ENCODE peak calls at places on chromosomes 3 and 15, in ten cellular contexts. W is upper lobe of left lung, R is stomach, H is ovary, K is Peyer's patch, Z is body of pancreas, S is A549, O is heart left ventricle, E is testis, Q is IMR-90. I is an unnamed sample.
A peak's percentile ranks its signal among the peaks of the same experiment; 100 is the strongest.

GRCh38 chr15:89112341-89112971 is 24.2 kb downstream of the ABHD2 start:
- DNase-seq in W (no peak), R (peak; percentile 67), H (no peak), K (no peak), Z (peak; percentile 82), S (peak; percentile 71), O (peak; percentile 70), E (no peak), Q (peak; percentile 49), I (no peak)

GRCh38 chr3:151468284-151468917 is 7.5 kb upstream of the IGSF10 start:
- DNase-seq in W (no peak), R (peak; percentile 48), H (no peak), K (no peak), Z (peak; percentile 60), S (peak; percentile 74), O (no peak), E (peak; percentile 65), Q (peak; percentile 62), I (peak; percentile 24)

GRCh38 chr3:48919215-48920138 is 835 bp downstream of the ARIH2 start:
- DNase-seq in W (no peak), R (peak; percentile 28), H (no peak), K (peak; percentile 35), Z (peak; percentile 48), S (peak; percentile 56), O (peak; percentile 41), E (peak; percentile 44), Q (peak; percentile 50), I (no peak)

GRCh38 chr3:59593380-59593779 is 543.6 kb upstream of the CFAP20DC start:
- DNase-seq in W (no peak), R (no peak), H (no peak), K (no peak), Z (no peak), S (no peak), O (no peak), E (no peak), Q (no peak), I (no peak)

GRCh38 chr3:88076712-88077111 is 17.7 kb downstream of the ZNF654 start:
- DNase-seq in W (no peak), R (no peak), H (no peak), K (no peak), Z (no peak), S (no peak), O (no peak), E (no peak), Q (no peak), I (no peak)

GRCh38 chr3:188780188-188781147 is 391.3 kb upstream of the TPRG1 start:
- DNase-seq in W (no peak), R (no peak), H (no peak), K (no peak), Z (no peak), S (no peak), O (peak; percentile 34), E (peak; percentile 21), Q (no peak), I (peak; percentile 31)

GRCh38 chr3:73175698-73176097 is 114.2 kb downstream of the EBLN2 start:
- DNase-seq in W (no peak), R (no peak), H (no peak), K (no peak), Z (no peak), S (no peak), O (no peak), E (no peak), Q (no peak), I (no peak)

GRCh38 chr3:172530566-172530965 is 7.3 kb upstream of the TNFSF10 start:
- DNase-seq in W (no peak), R (no peak), H (no peak), K (no peak), Z (no peak), S (no peak), O (no peak), E (no peak), Q (peak; percentile 76), I (no peak)

DNA sequence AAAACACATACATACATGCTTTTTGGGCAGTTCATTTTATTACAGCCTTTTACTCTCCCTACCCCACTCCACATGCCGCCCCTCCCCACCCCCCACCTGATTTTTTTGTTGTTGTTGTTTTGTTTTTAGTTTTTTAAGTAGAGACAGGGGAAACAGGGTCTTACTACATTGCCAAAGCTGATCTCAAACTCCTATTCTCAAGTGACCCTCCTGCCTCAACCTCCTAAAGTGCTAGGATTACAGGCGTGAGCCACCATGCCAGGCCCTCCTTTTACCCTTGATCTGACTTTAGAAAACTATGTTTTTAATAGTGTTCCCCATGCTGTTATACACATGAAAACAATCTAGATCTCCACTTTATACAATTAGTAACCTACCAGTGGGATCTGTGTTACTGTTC is 14.8 kb downstream of the PDE12 start:
- DNase-seq in W (no peak), R (no peak), H (no peak), K (no peak), Z (no peak), S (no peak), O (no peak), E (no peak), Q (no peak), I (no peak)
- TF ChIP-seq CTCF in W (no peak), R (no peak), H (no peak), K (no peak), Z (no peak), S (no peak), O (no peak), E (no peak), Q (no peak), I (no peak)

DNA sequence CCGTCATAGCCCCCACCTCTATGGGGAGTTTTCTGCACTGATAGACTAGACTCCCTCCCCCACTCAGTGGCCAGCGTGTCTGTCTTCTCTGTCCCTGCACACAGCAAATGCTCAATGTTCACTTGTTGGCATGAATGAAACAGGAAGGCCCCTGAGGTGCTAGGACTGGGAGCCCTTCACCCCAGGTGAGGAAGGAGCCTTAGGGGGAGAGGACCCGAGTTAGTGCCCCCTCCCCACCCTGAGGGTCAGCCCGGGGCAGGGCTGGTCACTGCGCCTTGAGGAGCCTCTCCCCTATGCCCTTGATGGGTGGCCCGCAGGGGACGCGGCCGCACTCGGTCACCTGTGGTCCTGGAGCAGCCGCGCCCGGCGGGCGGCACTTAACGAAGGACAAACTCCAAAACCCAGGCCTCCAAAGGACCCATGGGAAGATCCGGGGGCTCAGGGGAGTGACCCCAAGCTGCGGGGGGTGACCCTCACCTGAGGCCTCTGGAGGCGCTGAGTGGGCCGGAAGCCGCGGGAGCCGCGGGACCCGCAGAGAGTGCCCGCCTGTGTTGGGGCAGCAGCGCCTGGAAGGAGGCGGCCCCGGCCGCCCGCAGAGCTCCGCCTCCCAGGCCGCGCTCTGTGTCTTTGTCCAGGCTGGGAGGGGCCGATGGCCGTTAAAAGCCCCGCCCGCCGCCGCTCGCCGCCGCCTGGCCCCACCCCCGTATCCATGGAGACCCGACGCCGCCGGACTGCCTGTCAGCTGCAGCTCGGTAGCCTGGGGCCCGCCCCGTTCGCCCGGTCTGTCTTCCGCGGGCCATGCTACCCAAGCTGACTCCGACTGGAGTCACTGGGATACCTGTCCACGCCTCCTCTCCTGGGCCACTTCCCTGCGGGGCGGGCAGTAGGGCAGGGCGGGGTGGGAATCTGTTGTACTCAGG is 15.4 kb upstream of the FANCD2 start:
- DNase-seq in W (peak; percentile 99), R (peak; percentile 99), H (peak; percentile 96), K (peak; percentile 92), Z (peak; percentile 99), S (peak; percentile 85), O (peak; percentile 97), E (peak; percentile 98), Q (peak; percentile 81), I (peak; percentile 98)
- H3K27ac ChIP-seq in W (peak overlapping the region; percentile 67), R (peak overlapping the region; percentile 78), H (no peak overlapping the region), K (peak overlapping the region; percentile 53), Z (peak overlapping the region; percentile 25), S (peak overlapping the region; percentile 84), O (peak overlapping the region; percentile 17), E (peak overlapping the region; percentile 34), Q (peak overlapping the region; percentile 25), I (peak overlapping the region; percentile 87)

GRCh38 chr15:41121951-41122350 is 5.9 kb upstream of the INO80 start:
- DNase-seq in W (no peak), R (no peak), H (no peak), K (no peak), Z (no peak), S (no peak), O (no peak), E (no peak), Q (no peak), I (no peak)

GRCh38 chr15:41115652-41116115 is 396 bp downstream of the INO80 start:
- DNase-seq in W (peak; percentile 95), R (peak; percentile 55), H (peak; percentile 48), K (peak; percentile 86), Z (peak; percentile 73), S (peak; percentile 71), O (peak; percentile 73), E (peak; percentile 81), Q (peak; percentile 48), I (peak; percentile 58)

GRCh38 chr15:41116872-41117242 is 777 bp upstream of the INO80 start:
- DNase-seq in W (no peak), R (no peak), H (no peak), K (no peak), Z (no peak), S (no peak), O (no peak), E (no peak), Q (no peak), I (no peak)

GRCh38 chr15:41115088-41115651 is 910 bp downstream of the INO80 start:
- DNase-seq in W (no peak), R (no peak), H (no peak), K (no peak), Z (no peak), S (peak; percentile 30), O (no peak), E (no peak), Q (peak; percentile 35), I (no peak)

DNA sequence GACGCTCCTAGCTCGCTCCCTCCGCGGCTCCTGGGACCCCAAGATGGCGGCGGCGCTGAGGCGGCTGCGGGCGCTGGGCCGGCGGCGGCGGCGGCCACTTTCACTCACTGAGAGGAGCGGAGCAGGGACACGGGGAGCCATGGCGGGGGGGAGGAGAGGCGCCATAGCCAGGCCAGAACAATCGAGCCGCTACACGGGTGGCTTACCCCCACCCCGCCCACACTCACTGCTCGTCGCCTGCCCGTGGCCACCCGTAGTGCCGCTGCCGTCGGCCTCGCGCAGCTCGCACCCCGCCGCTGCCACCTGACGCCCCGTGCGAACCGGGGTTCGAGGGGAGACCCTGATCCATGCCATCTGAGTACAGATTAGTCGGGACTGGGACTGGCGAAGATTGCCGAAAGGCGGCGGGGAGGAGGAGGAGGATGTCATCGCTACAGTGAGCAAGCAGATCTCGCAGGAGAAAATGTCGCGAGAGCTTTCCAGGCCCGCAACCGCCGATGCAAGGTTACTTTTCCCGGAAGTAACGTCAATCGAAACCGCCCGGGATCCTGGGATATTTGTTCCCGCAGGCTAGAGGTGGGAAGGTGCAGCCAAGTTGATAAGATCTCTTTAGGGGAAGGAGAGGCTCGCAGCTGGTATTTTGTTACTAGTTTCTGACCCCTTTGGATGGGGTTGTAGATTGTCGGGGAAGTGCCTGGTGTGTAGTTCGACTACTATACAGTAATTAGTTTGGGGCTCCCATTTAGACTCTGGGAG is at the start of gene INO80:
- DNase-seq in W (no peak), R (peak; percentile 98), H (peak; percentile 98), K (peak; percentile 96), Z (peak; percentile 99), S (peak; percentile 97), O (peak; percentile 99), E (peak; percentile 99), Q (peak; percentile 99), I (peak; percentile 99)
- TF ChIP-seq POLR2A in W (peak; percentile 57), R (peak; percentile 80), H (peak; percentile 56), K (peak; percentile 93), Z (peak; percentile 77), S (peak; percentile 26), O (no peak), E (peak; percentile 61), Q (peak; percentile 76), I (peak; percentile 83)

DNA sequence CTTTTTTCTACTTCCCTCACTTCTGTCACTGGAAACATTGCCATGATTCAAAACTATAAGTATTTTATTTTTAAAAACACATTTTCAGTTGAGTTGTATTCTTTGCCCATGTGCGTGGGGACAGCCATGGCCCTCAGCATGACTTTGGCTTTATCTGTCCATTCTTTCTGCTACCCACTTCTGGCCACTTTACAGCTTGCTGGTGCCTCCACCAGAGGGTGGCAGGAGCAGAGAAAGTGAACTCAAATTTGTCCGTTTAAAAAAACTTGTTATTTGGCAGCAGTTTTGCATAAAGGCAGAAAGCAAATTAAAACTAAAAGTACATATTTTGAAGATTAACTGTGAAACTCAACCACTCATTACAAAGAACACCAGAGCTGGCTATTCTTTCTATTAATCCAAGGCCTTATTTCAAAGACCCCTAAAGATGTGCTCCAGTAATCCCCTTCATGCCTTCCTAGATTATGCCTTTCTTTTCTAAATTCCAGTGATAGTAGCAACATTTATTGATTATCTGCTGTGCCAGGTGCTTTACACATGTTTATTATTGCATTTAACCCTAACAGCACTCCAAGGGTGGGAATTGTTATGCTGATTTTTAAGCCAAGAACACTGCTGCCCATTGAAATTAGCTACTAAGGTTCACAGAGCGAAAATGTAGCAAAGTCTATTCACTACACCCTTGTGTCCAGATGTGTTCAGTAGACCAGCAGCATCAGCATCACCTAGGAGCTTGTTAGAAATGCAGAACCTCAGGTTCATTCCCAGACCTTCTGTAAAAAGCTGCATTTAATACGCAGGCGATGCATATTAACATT is 134.8 kb downstream of the THRB start:
- DNase-seq in W (no peak), R (no peak), H (no peak), K (no peak), Z (peak; percentile 50), S (no peak), O (no peak), E (no peak), Q (no peak), I (peak; percentile 25)
- TF ChIP-seq CTCF in W (no peak), R (peak; percentile 9), H (no peak), K (no peak), Z (peak; percentile 40), S (peak; percentile 26), O (no peak), E (no peak), Q (no peak), I (no peak)

I was measured in thyroid gland.